ENCODE peak calls at places on chromosomes 4 and X, in five cellular contexts. One of them, this sample, is unnamed. For H3K4me1, the result is how much of the 10 kb centered on the place peaks cover.

GRCh38 chrX:45765726-45766125 is 565.0 kb upstream of the DIPK2B start:
- DNase-seq in A673: no peak
- DNase-seq in spleen: no peak
- DNase-seq in A549: no peak
- DNase-seq in pancreas: no peak
- DNase-seq in this sample: no peak

GRCh38 chr4:73631565-73632226 is 11.5 kb upstream of the RASSF6 start:
- DNase-seq in A549: no peak
- DNase-seq in spleen: no peak
- DNase-seq in A673: no peak
- DNase-seq in pancreas: no peak
- DNase-seq in this sample: no peak

GRCh38 chr4:138428611-138429010 is 186.5 kb upstream of the SLC7A11 start:
- DNase-seq in A673: no peak
- DNase-seq in pancreas: no peak
- DNase-seq in A549: no peak
- DNase-seq in spleen: no peak
- DNase-seq in this sample: no peak

GRCh38 chr4:1333256-1333655 is 13.8 kb upstream of the UVSSA start:
- DNase-seq in pancreas: peak
- DNase-seq in spleen: peak
- DNase-seq in A673: no peak
- DNase-seq in A549: no peak
- DNase-seq in this sample: no peak

GRCh38 chr4:71415491-71415890 is 76.7 kb downstream of the SLC4A4 start:
- DNase-seq in A673: no peak
- DNase-seq in A549: no peak
- DNase-seq in pancreas: no peak
- DNase-seq in spleen: no peak
- DNase-seq in this sample: no peak

GRCh38 chr4:61202100-61202637 is 2.0 kb downstream of the ADGRL3 start:
- DNase-seq in A549: no peak
- DNase-seq in pancreas: peak
- DNase-seq in spleen: peak
- DNase-seq in A673: no peak
- DNase-seq in this sample: no peak

GRCh38 chrX:11787564-11787963 is 29.5 kb downstream of the MSL3 start:
- DNase-seq in pancreas: no peak
- DNase-seq in spleen: peak
- DNase-seq in A549: peak
- DNase-seq in A673: peak
- DNase-seq in this sample: peak

GRCh38 chr4:108861339-108861738 is 98.5 kb upstream of the ETNPPL start:
- DNase-seq in A549: no peak
- DNase-seq in A673: no peak
- DNase-seq in pancreas: no peak
- DNase-seq in spleen: no peak
- DNase-seq in this sample: no peak

GRCh38 chr4:150903603-150904002 is 111.5 kb downstream of the LRBA start:
- DNase-seq in pancreas: no peak
- DNase-seq in A549: no peak
- DNase-seq in spleen: no peak
- DNase-seq in A673: no peak
- DNase-seq in this sample: no peak

GRCh38 chr4:89434364-89434988 is 126.9 kb upstream of the GPRIN3 start:
- DNase-seq in A549: peak
- DNase-seq in spleen: no peak
- DNase-seq in A673: peak
- DNase-seq in pancreas: no peak
- DNase-seq in this sample: no peak

GRCh38 chrX:118212817-118213183 is 96.2 kb upstream of the KLHL13 start:
- DNase-seq in A673: no peak
- DNase-seq in A549: no peak
- DNase-seq in pancreas: no peak
- DNase-seq in spleen: no peak
- DNase-seq in this sample: no peak

GRCh38 chr4:7539659-7540058 is 104.9 kb upstream of the PSAPL1 start:
- DNase-seq in pancreas: peak
- DNase-seq in A673: peak
- DNase-seq in spleen: peak
- DNase-seq in A549: peak
- DNase-seq in this sample: no peak

GRCh38 chr4:13860126-13860525 is 232.6 kb upstream of the BOD1L1 start:
- DNase-seq in spleen: no peak
- DNase-seq in pancreas: no peak
- DNase-seq in A673: peak
- DNase-seq in A549: no peak
- DNase-seq in this sample: no peak

GRCh38 chr4:4408132-4408523 is 21.2 kb downstream of the NSG1 start:
- DNase-seq in spleen: no peak
- DNase-seq in pancreas: peak
- DNase-seq in A673: no peak
- DNase-seq in A549: no peak
- DNase-seq in this sample: no peak

GRCh38 chr4:48914311-48914710 is 7.7 kb upstream of the OCIAD2 start:
- DNase-seq in A549: no peak
- DNase-seq in pancreas: no peak
- DNase-seq in spleen: no peak
- DNase-seq in A673: no peak
- DNase-seq in this sample: no peak

GRCh38 chr4:41296995-41297394 is 40.3 kb downstream of the UCHL1 start:
- DNase-seq in pancreas: no peak
- DNase-seq in spleen: no peak
- DNase-seq in A673: no peak
- DNase-seq in A549: no peak
- DNase-seq in this sample: no peak

GRCh38 chrX:72123471-72124185 is 8.1 kb downstream of the RTL5 start:
- DNase-seq in A673: peak
- DNase-seq in spleen: peak
- DNase-seq in A549: no peak
- DNase-seq in pancreas: no peak
- DNase-seq in this sample: no peak

GRCh38 chrX:50736651-50737050 is 77.3 kb downstream of the SHROOM4 start:
- DNase-seq in A673: no peak
- DNase-seq in pancreas: no peak
- DNase-seq in spleen: no peak
- DNase-seq in A549: no peak
- DNase-seq in this sample: no peak

GRCh38 chr4:90357117-90357710 is 230.0 kb downstream of the CCSER1 start:
- DNase-seq in spleen: no peak
- DNase-seq in A673: peak
- DNase-seq in A549: peak
- DNase-seq in pancreas: no peak
- DNase-seq in this sample: no peak

GRCh38 chr4:31360786-31361185 is 640.6 kb downstream of the PCDH7 start:
- DNase-seq in spleen: no peak
- DNase-seq in A673: peak
- DNase-seq in pancreas: no peak
- DNase-seq in A549: no peak
- DNase-seq in this sample: no peak

GRCh38 chr4:73918058-73918457 is 48.9 kb downstream of the CXCL1 start:
- DNase-seq in A673: no peak
- DNase-seq in spleen: no peak
- DNase-seq in pancreas: no peak
- DNase-seq in A549: no peak
- DNase-seq in this sample: no peak

GRCh38 chrX:28189011-28189410 is 207.8 kb upstream of the DCAF8L1 start:
- DNase-seq in pancreas: no peak
- DNase-seq in spleen: no peak
- DNase-seq in A673: no peak
- DNase-seq in A549: peak
- DNase-seq in this sample: no peak

GRCh38 chr4:187550256-187550950 is 445.2 kb upstream of the ZFP42 start:
- DNase-seq in spleen: no peak
- DNase-seq in A673: no peak
- DNase-seq in pancreas: no peak
- DNase-seq in A549: no peak
- DNase-seq in this sample: no peak

GRCh38 chr4:118338981-118339765 is 13.6 kb downstream of the PRSS12 start:
- DNase-seq in A549: no peak
- DNase-seq in pancreas: no peak
- DNase-seq in spleen: no peak
- DNase-seq in A673: no peak
- DNase-seq in this sample: no peak

GRCh38 chrX:71871367-71871766 is 39.3 kb upstream of the NHSL2 start:
- DNase-seq in spleen: no peak
- DNase-seq in A549: no peak
- DNase-seq in A673: no peak
- DNase-seq in pancreas: no peak
- DNase-seq in this sample: no peak

GRCh38 chr4:123555500-123556273 is 159.1 kb downstream of the SPRY1 start:
- DNase-seq in A673: peak
- DNase-seq in pancreas: peak
- DNase-seq in A549: peak
- DNase-seq in spleen: no peak
- DNase-seq in this sample: peak

GRCh38 chr4:147103403-147103946 is 157.8 kb upstream of the TTC29 start:
- DNase-seq in A673: peak
- DNase-seq in A549: peak
- DNase-seq in spleen: no peak
- DNase-seq in pancreas: no peak
- DNase-seq in this sample: no peak

GRCh38 chr4:173191623-173192041 is 23.0 kb downstream of the GALNT7 start:
- DNase-seq in A673: peak
- DNase-seq in A549: no peak
- DNase-seq in spleen: no peak
- DNase-seq in pancreas: no peak
- DNase-seq in this sample: no peak
- H3K4me1 ChIP-seq in A673: half or more
- H3K4me1 ChIP-seq in A549: under half
- H3K4me1 ChIP-seq in spleen: under half
- H3K4me1 ChIP-seq in pancreas: under half
- H3K4me1 ChIP-seq in this sample: under half

GRCh38 chrX:108399427-108400165 is 38.6 kb downstream of the COL4A6 start:
- DNase-seq in A673: no peak
- DNase-seq in A549: no peak
- DNase-seq in pancreas: no peak
- DNase-seq in spleen: no peak
- DNase-seq in this sample: no peak
- H3K4me1 ChIP-seq in A673: under half
- H3K4me1 ChIP-seq in A549: half or more
- H3K4me1 ChIP-seq in pancreas: under half
- H3K4me1 ChIP-seq in spleen: under half
- H3K4me1 ChIP-seq in this sample: under half

DNA sequence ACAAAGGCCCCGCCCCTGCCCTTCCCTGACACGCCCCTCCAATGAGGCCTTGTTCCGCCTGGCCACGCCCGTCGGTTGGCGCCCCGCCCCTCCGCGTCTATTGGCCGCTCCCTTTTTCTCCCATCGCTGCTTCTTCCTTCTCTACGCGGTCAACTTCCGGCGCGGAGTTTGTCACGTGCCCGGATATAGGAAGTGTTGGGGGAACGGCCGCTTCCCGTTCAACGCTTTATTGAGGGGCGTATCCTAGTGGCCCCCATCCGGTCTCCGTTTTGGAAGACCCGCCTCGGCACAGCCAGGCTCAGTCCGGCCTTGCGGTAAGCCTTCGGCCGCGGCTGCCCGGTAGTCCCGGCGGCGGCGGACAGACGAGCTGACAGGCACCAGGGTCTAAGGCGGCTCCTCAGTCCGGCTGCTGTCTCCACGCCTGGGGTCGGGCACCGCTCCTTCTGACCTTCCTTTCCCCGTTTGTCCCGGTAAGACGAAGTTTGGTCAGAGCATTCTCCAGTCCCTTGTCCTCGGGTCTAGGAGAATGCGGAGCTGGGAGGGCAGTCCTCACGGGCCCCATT is at the start of gene EXOC1:
- DNase-seq in A673: peak
- DNase-seq in A549: peak
- DNase-seq in spleen: peak
- DNase-seq in pancreas: peak
- DNase-seq in this sample: peak
- H3K4me1 ChIP-seq in A673: under half
- H3K4me1 ChIP-seq in A549: under half
- H3K4me1 ChIP-seq in spleen: under half
- H3K4me1 ChIP-seq in pancreas: under half
- H3K4me1 ChIP-seq in this sample: under half

GRCh38 chr4:2863649-2864048 is 20.0 kb downstream of the ADD1 start:
- DNase-seq in A673: no peak
- DNase-seq in A549: no peak
- DNase-seq in spleen: no peak
- DNase-seq in pancreas: no peak
- DNase-seq in this sample: no peak
- H3K4me1 ChIP-seq in A673: half or more
- H3K4me1 ChIP-seq in A549: under half
- H3K4me1 ChIP-seq in spleen: half or more
- H3K4me1 ChIP-seq in pancreas: under half
- H3K4me1 ChIP-seq in this sample: half or more

DNA sequence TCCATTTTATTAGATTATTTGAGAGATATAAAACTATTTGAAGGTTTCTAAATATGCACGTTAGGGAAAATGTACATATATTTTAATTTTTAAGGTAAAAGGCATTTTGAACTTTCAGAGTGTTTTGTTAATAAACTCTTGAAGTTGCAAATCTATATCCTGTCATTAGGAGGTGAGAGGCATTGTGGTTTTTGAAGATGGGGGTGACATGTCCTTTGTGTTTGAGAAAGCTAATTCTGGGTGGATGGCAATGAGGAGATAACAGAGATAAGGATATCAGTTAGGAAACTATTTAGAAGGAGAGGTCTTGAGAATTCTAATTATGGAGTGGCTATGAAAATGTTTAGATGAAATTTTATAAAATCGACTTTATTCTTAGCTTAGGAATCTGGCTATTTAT is 6.1 kb downstream of the STIM2 start:
- DNase-seq in A549: no peak
- DNase-seq in pancreas: no peak
- DNase-seq in spleen: no peak
- DNase-seq in A673: no peak
- DNase-seq in this sample: no peak
- H3K4me1 ChIP-seq in A549: under half
- H3K4me1 ChIP-seq in pancreas: under half
- H3K4me1 ChIP-seq in spleen: under half
- H3K4me1 ChIP-seq in A673: half or more
- H3K4me1 ChIP-seq in this sample: half or more

DNA sequence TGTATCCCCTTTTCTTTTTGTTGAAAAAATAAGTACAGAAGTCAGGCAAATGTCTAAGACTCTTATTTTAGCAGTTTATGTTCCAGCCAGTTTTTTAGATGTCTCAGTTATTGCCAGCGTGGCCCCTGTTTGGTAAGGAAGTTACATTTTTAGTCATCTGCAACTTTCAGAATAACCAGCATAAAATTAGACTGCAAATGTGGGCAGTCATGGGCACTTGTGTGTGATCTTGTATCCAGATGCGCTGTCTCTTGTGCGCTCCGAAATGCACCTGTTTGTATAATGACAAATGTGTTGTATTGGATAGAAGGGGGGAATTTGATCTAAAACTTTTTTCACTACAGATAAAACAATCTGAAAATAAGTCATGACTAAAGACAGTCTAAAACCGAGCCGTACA is 44.3 kb upstream of the CLCN4 start:
- DNase-seq in A549: no peak
- DNase-seq in A673: no peak
- DNase-seq in pancreas: no peak
- DNase-seq in spleen: no peak
- DNase-seq in this sample: no peak
- H3K4me1 ChIP-seq in A549: under half
- H3K4me1 ChIP-seq in A673: under half
- H3K4me1 ChIP-seq in pancreas: under half
- H3K4me1 ChIP-seq in spleen: under half
- H3K4me1 ChIP-seq in this sample: under half

GRCh38 chr4:174241162-174241561 is 42.3 kb downstream of the FBXO8 start:
- DNase-seq in A549: no peak
- DNase-seq in A673: no peak
- DNase-seq in spleen: no peak
- DNase-seq in pancreas: no peak
- DNase-seq in this sample: no peak
- H3K4me1 ChIP-seq in A549: under half
- H3K4me1 ChIP-seq in A673: under half
- H3K4me1 ChIP-seq in spleen: under half
- H3K4me1 ChIP-seq in pancreas: under half
- H3K4me1 ChIP-seq in this sample: under half

This sample was measured in upper lobe of right lung.